ENCODE peak calls at places on chromosome 9, in ten cellular contexts. C is dorsolateral prefrontal cortex; I is right lobe of liver; G is kidney; B is effector memory CD4-positive, alpha-beta T cell; M is stomach; W is naive thymus-derived CD4-positive, alpha-beta T cell; Y is CD8-positive, alpha-beta T cell; S is aorta; L is OCI-LY7. H is an unnamed sample.

GRCh38 chr9:118701985-118702384 is 667.2 kb downstream of the BRINP1 start:
- DNase-seq in C (no peak), I (no peak), G (no peak), B (no peak), M (no peak), W (no peak), Y (no peak), S (no peak), L (no peak), H (no peak)

GRCh38 chr9:98864257-98865180 is 57.0 kb downstream of the GALNT12 start:
- DNase-seq in C (no peak), I (no peak), G (no peak), B (no peak), M (no peak), W (no peak), Y (no peak), S (no peak), L (no peak), H (no peak)

GRCh38 chr9:479316-479715 is 264.7 kb downstream of the DOCK8 start:
- DNase-seq in C (no peak), I (no peak), G (no peak), B (no peak), M (no peak), W (no peak), Y (no peak), S (no peak), L (no peak), H (no peak)

GRCh38 chr9:133377721-133378216 is 1.6 kb downstream of the STKLD1 start:
- DNase-seq in C (no peak), I (no peak), G (no peak), B (no peak), M (no peak), W (no peak), Y (no peak), S (no peak), L (no peak), H (no peak)

GRCh38 chr9:6715755-6716643 is 41.8 kb upstream of the KDM4C start:
- DNase-seq in C (peak; percentile 31), I (peak; percentile 92), G (peak; percentile 84), B (peak; percentile 34), M (peak; percentile 80), W (peak; percentile 63), Y (peak; percentile 59), S (peak; percentile 83), L (no peak), H (peak; percentile 82)

GRCh38 chr9:83066771-83067170 is 3.8 kb upstream of the RASEF start:
- DNase-seq in C (no peak), I (no peak), G (no peak), B (no peak), M (no peak), W (no peak), Y (no peak), S (no peak), L (no peak), H (no peak)

GRCh38 chr9:113609562-113610318 is 146.2 kb downstream of the RGS3 start:
- DNase-seq in C (peak; percentile 52), I (peak; percentile 96), G (peak; percentile 98), B (no peak), M (peak; percentile 97), W (no peak), Y (no peak), S (peak; percentile 95), L (no peak), H (no peak)

GRCh38 chr9:107684224-107684623 is 194.7 kb upstream of the KLF4 start:
- DNase-seq in C (no peak), I (no peak), G (no peak), B (no peak), M (no peak), W (no peak), Y (no peak), S (no peak), L (no peak), H (no peak)

GRCh38 chr9:10062629-10063395 is 550.0 kb downstream of the PTPRD start:
- DNase-seq in C (no peak), I (no peak), G (no peak), B (no peak), M (no peak), W (no peak), Y (no peak), S (no peak), L (no peak), H (no peak)

GRCh38 chr9:137355445-137356365 is 53.6 kb upstream of the NRARP start:
- DNase-seq in C (no peak), I (no peak), G (no peak), B (no peak), M (peak; percentile 16), W (no peak), Y (no peak), S (no peak), L (no peak), H (no peak)

GRCh38 chr9:19969721-19970120 is 180.9 kb upstream of the SLC24A2 start:
- DNase-seq in C (no peak), I (no peak), G (no peak), B (no peak), M (no peak), W (no peak), Y (no peak), S (no peak), L (no peak), H (no peak)

GRCh38 chr9:79242489-79242888 is 329.3 kb upstream of the TLE4 start:
- DNase-seq in C (no peak), I (no peak), G (no peak), B (no peak), M (no peak), W (no peak), Y (no peak), S (no peak), L (no peak), H (no peak)

GRCh38 chr9:136170291-136170901 is 34.5 kb downstream of the LHX3 start:
- DNase-seq in C (peak; percentile 16), I (peak; percentile 57), G (no peak), B (no peak), M (peak; percentile 30), W (peak; percentile 16), Y (peak; percentile 25), S (no peak), L (peak; percentile 66), H (no peak)

GRCh38 chr9:129498451-129499376 is 122.2 kb downstream of the C9orf50 start:
- DNase-seq in C (no peak), I (no peak), G (no peak), B (no peak), M (no peak), W (no peak), Y (no peak), S (no peak), L (no peak), H (no peak)
- H3K4me3 ChIP-seq in C (peak overlapping the region; percentile 74), I (no peak overlapping the region), G (peak overlapping the region; percentile 61), B (no peak overlapping the region), M (peak overlapping the region; percentile 65), W (no peak overlapping the region), Y (no peak overlapping the region), S (peak overlapping the region; percentile 1), L (no peak overlapping the region), H (no peak overlapping the region)

GRCh38 chr9:2014696-2015580 is at the start of gene SMARCA2:
- DNase-seq in C (peak; percentile 99), I (peak; percentile 99), G (peak; percentile 99), B (peak; percentile 91), M (peak; percentile 96), W (peak; percentile 98), Y (peak; percentile 96), S (peak; percentile 99), L (peak; percentile 95), H (peak; percentile 89)
- H3K4me3 ChIP-seq in C (peak within 1 kb of the TSS; percentile 88), I (peak within 1 kb of the TSS; percentile 81), G (peak within 1 kb of the TSS; percentile 89), B (peak within 1 kb of the TSS; percentile 92), M (peak within 1 kb of the TSS; percentile 83), W (peak within 1 kb of the TSS; percentile 98), Y (peak within 1 kb of the TSS; percentile 78), S (peak within 1 kb of the TSS; percentile 85), L (peak within 1 kb of the TSS; percentile 91), H (peak within 1 kb of the TSS; percentile 84)

GRCh38 chr9:110152704-110153374 is 55.1 kb downstream of the C9orf152 start:
- DNase-seq in C (no peak), I (no peak), G (no peak), B (no peak), M (no peak), W (no peak), Y (no peak), S (no peak), L (peak; percentile 80), H (peak; percentile 81)
- H3K4me3 ChIP-seq in C (no peak overlapping the region), I (no peak overlapping the region), G (no peak overlapping the region), B (no peak overlapping the region), M (no peak overlapping the region), W (no peak overlapping the region), Y (no peak overlapping the region), S (no peak overlapping the region), L (peak overlapping the region; percentile 79), H (no peak overlapping the region)

DNA sequence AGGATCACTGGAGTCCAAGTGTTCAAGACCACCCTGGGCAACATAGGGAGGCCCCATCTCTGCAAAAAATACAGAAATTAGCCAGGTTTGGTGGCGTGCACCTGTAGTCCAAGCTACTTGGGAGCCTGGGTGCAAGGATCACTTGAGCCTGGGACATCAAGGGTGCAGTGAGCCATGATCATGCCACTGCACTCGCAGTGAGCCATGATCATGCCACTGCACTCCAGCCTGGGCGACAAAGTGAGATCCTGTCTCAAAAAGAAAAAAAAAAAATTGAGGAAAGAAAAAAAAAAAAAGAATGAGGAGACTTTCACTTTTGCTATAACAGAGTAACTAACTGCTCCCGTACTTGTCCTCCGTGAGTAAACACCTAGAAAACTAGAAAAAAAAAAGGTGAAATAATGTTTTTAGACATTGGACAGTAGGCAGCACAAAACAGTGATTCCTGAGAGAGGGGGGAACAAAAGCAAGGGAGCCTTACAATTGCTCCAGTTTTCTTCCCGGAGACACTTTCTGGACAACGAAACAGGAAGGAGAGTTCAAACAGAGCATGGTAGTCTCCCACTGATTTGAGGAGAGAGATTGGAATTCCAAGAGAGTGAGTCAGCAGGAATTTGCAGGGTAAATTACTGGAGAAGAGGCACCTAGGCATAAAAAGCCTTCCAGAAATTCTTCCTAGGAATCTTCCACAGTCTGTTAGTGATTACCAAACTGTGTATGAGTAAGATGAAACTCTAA is 6.9 kb upstream of the ZBTB5 start:
- DNase-seq in C (no peak), I (no peak), G (no peak), B (no peak), M (no peak), W (no peak), Y (no peak), S (no peak), L (no peak), H (no peak)
- H3K4me3 ChIP-seq in C (peak overlapping the region; percentile 47), I (peak overlapping the region; percentile 37), G (peak overlapping the region; percentile 57), B (no peak overlapping the region), M (peak overlapping the region; percentile 23), W (peak overlapping the region; percentile 9), Y (peak overlapping the region; percentile 25), S (peak overlapping the region; percentile 21), L (peak overlapping the region; percentile 39), H (no peak overlapping the region)

DNA sequence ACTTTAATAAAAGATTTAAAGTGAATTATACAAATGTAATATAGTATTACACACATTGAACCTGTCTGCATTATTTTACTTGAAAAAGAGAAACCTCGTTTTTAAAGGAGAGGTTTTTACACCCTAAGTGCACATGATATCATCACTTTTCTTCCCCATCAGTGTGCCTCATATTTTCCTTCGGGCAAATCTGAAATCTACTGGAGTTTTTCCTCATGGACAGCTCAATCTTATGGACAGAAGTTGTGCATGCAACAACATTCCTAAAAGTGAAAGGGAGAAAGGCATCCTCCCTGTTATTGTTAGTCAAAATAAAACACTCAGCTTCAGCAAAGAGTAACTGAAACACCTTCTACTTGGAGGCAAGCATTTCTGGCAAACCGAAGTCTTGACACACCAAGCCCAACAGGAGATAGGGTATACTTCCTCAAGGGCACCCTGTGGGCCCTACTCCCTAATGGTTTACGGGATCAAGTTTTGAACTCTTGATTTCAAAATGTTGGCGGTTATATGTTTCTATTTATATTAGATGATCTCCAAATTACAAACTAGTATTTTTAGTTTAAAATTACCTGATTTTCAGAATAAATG is 217.9 kb downstream of the BNC2 start:
- DNase-seq in C (no peak), I (no peak), G (no peak), B (no peak), M (no peak), W (no peak), Y (no peak), S (no peak), L (no peak), H (no peak)
- H3K4me3 ChIP-seq in C (no peak overlapping the region), I (no peak overlapping the region), G (no peak overlapping the region), B (no peak overlapping the region), M (no peak overlapping the region), W (no peak overlapping the region), Y (no peak overlapping the region), S (no peak overlapping the region), L (no peak overlapping the region), H (no peak overlapping the region)

H was measured in Jurkat, Clone E6-1.